ENCODE peak calls at places on chromosomes 12 and 14, in six cellular contexts. One of them, this sample, is unnamed.

GRCh38 chr14:34009956-34010355 is 59.1 kb upstream of the EGLN3 start:
- DNase-seq in stimulated activated CD4-positive, alpha-beta T cell treated with anti-CD3 and anti-CD28 coated beads, Interleukin-12 subunit alpha, Interleukin-12 subunit beta, amount 100 ng/mL, for 4 hours: no peak
- DNase-seq in HT1080: no peak
- DNase-seq in HFFc6: no peak
- DNase-seq in mesendoderm: no peak
- DNase-seq in amniotic stem cell: no peak
- DNase-seq in this sample: no peak

GRCh38 chr14:102952276-102952675 is 29.8 kb downstream of the AMN start:
- DNase-seq in stimulated activated CD4-positive, alpha-beta T cell treated with anti-CD3 and anti-CD28 coated beads, Interleukin-12 subunit alpha, Interleukin-12 subunit beta, amount 100 ng/mL, for 4 hours: no peak
- DNase-seq in HT1080: no peak
- DNase-seq in HFFc6: no peak
- DNase-seq in mesendoderm: no peak
- DNase-seq in amniotic stem cell: no peak
- DNase-seq in this sample: no peak

GRCh38 chr12:126355346-126355745 is 1290.1 kb downstream of the AACS start:
- DNase-seq in stimulated activated CD4-positive, alpha-beta T cell treated with anti-CD3 and anti-CD28 coated beads, Interleukin-12 subunit alpha, Interleukin-12 subunit beta, amount 100 ng/mL, for 4 hours: no peak
- DNase-seq in HT1080: no peak
- DNase-seq in HFFc6: no peak
- DNase-seq in mesendoderm: no peak
- DNase-seq in amniotic stem cell: no peak
- DNase-seq in this sample: no peak

GRCh38 chr14:104304451-104305351 is 166.3 kb downstream of the KIF26A start:
- DNase-seq in stimulated activated CD4-positive, alpha-beta T cell treated with anti-CD3 and anti-CD28 coated beads, Interleukin-12 subunit alpha, Interleukin-12 subunit beta, amount 100 ng/mL, for 4 hours: no peak
- DNase-seq in HT1080: no peak
- DNase-seq in HFFc6: no peak
- DNase-seq in mesendoderm: no peak
- DNase-seq in amniotic stem cell: no peak
- DNase-seq in this sample: no peak

GRCh38 chr14:52400846-52401245 is 86.7 kb downstream of the PTGER2 start:
- DNase-seq in stimulated activated CD4-positive, alpha-beta T cell treated with anti-CD3 and anti-CD28 coated beads, Interleukin-12 subunit alpha, Interleukin-12 subunit beta, amount 100 ng/mL, for 4 hours: no peak
- DNase-seq in HT1080: no peak
- DNase-seq in HFFc6: no peak
- DNase-seq in mesendoderm: no peak
- DNase-seq in amniotic stem cell: no peak
- DNase-seq in this sample: no peak

GRCh38 chr12:115035536-115036107 is 351.6 kb upstream of the TBX3 start:
- DNase-seq in stimulated activated CD4-positive, alpha-beta T cell treated with anti-CD3 and anti-CD28 coated beads, Interleukin-12 subunit alpha, Interleukin-12 subunit beta, amount 100 ng/mL, for 4 hours: no peak
- DNase-seq in HT1080: no peak
- DNase-seq in HFFc6: no peak
- DNase-seq in mesendoderm: peak; percentile 28
- DNase-seq in amniotic stem cell: no peak
- DNase-seq in this sample: no peak

GRCh38 chr12:66065623-66066022 is 64.9 kb downstream of the LLPH start:
- DNase-seq in stimulated activated CD4-positive, alpha-beta T cell treated with anti-CD3 and anti-CD28 coated beads, Interleukin-12 subunit alpha, Interleukin-12 subunit beta, amount 100 ng/mL, for 4 hours: no peak
- DNase-seq in HT1080: no peak
- DNase-seq in HFFc6: no peak
- DNase-seq in mesendoderm: no peak
- DNase-seq in amniotic stem cell: no peak
- DNase-seq in this sample: no peak

GRCh38 chr14:89391123-89391522 is 25.9 kb downstream of the FOXN3 start:
- DNase-seq in stimulated activated CD4-positive, alpha-beta T cell treated with anti-CD3 and anti-CD28 coated beads, Interleukin-12 subunit alpha, Interleukin-12 subunit beta, amount 100 ng/mL, for 4 hours: no peak
- DNase-seq in HT1080: no peak
- DNase-seq in HFFc6: no peak
- DNase-seq in mesendoderm: no peak
- DNase-seq in amniotic stem cell: no peak
- DNase-seq in this sample: no peak

GRCh38 chr12:48119078-48119833 is at the start of gene PFKM:
- DNase-seq in stimulated activated CD4-positive, alpha-beta T cell treated with anti-CD3 and anti-CD28 coated beads, Interleukin-12 subunit alpha, Interleukin-12 subunit beta, amount 100 ng/mL, for 4 hours: peak; percentile 58
- DNase-seq in HT1080: peak; percentile 95
- DNase-seq in HFFc6: peak; percentile 82
- DNase-seq in mesendoderm: peak; percentile 98
- DNase-seq in amniotic stem cell: peak; percentile 81
- DNase-seq in this sample: peak; percentile 87

GRCh38 chr12:90611891-90612290 is 343.1 kb downstream of the CCER1 start:
- DNase-seq in stimulated activated CD4-positive, alpha-beta T cell treated with anti-CD3 and anti-CD28 coated beads, Interleukin-12 subunit alpha, Interleukin-12 subunit beta, amount 100 ng/mL, for 4 hours: no peak
- DNase-seq in HT1080: no peak
- DNase-seq in HFFc6: no peak
- DNase-seq in mesendoderm: no peak
- DNase-seq in amniotic stem cell: no peak
- DNase-seq in this sample: no peak

GRCh38 chr12:55927588-55928502 is at the start of gene PYM1:
- DNase-seq in stimulated activated CD4-positive, alpha-beta T cell treated with anti-CD3 and anti-CD28 coated beads, Interleukin-12 subunit alpha, Interleukin-12 subunit beta, amount 100 ng/mL, for 4 hours: peak; percentile 54
- DNase-seq in HT1080: peak; percentile 61
- DNase-seq in HFFc6: peak; percentile 65
- DNase-seq in mesendoderm: peak; percentile 95
- DNase-seq in amniotic stem cell: peak; percentile 31
- DNase-seq in this sample: peak; percentile 91

GRCh38 chr12:25388216-25388615 is 137.5 kb upstream of the KRAS start:
- DNase-seq in stimulated activated CD4-positive, alpha-beta T cell treated with anti-CD3 and anti-CD28 coated beads, Interleukin-12 subunit alpha, Interleukin-12 subunit beta, amount 100 ng/mL, for 4 hours: no peak
- DNase-seq in HT1080: peak; percentile 10
- DNase-seq in HFFc6: peak; percentile 8
- DNase-seq in mesendoderm: no peak
- DNase-seq in amniotic stem cell: no peak
- DNase-seq in this sample: no peak